ENCODE peak calls at places on chromosomes 13 and 19, in six cellular contexts. One of them, this sample, is unnamed.

GRCh38 chr19:45927565-45928261 is 13.1 kb upstream of the NANOS2 start:
- DNase-seq in GM12878: peak
- DNase-seq in HepG2: peak
- DNase-seq in HCT116: peak
- DNase-seq in SK-N-SH: peak
- DNase-seq in H1: peak
- DNase-seq in this sample: peak

GRCh38 chr19:1516395-1516753 is 3.6 kb upstream of the ADAMTSL5 start:
- DNase-seq in GM12878: no peak
- DNase-seq in HepG2: peak
- DNase-seq in HCT116: no peak
- DNase-seq in SK-N-SH: no peak
- DNase-seq in H1: no peak
- DNase-seq in this sample: no peak

GRCh38 chr19:7067716-7068115 is 1.8 kb upstream of the ZNF557 start:
- DNase-seq in GM12878: no peak
- DNase-seq in HepG2: no peak
- DNase-seq in HCT116: no peak
- DNase-seq in SK-N-SH: no peak
- DNase-seq in H1: no peak
- DNase-seq in this sample: no peak

GRCh38 chr19:39516270-39516669 is 1.3 kb downstream of the SELENOV start:
- DNase-seq in GM12878: no peak
- DNase-seq in HepG2: no peak
- DNase-seq in HCT116: no peak
- DNase-seq in SK-N-SH: no peak
- DNase-seq in H1: no peak
- DNase-seq in this sample: no peak

GRCh38 chr19:40147338-40147692 is 43.9 kb upstream of the MAP3K10 start:
- DNase-seq in GM12878: no peak
- DNase-seq in HepG2: no peak
- DNase-seq in HCT116: no peak
- DNase-seq in SK-N-SH: no peak
- DNase-seq in H1: no peak
- DNase-seq in this sample: no peak

GRCh38 chr13:104616990-104617389 is 1550.8 kb upstream of the SLC10A2 start:
- DNase-seq in GM12878: no peak
- DNase-seq in HepG2: no peak
- DNase-seq in HCT116: no peak
- DNase-seq in SK-N-SH: no peak
- DNase-seq in H1: no peak
- DNase-seq in this sample: no peak

GRCh38 chr19:41299755-41300089 is 10.2 kb upstream of the CCDC97 start:
- DNase-seq in GM12878: no peak
- DNase-seq in HepG2: no peak
- DNase-seq in HCT116: no peak
- DNase-seq in SK-N-SH: no peak
- DNase-seq in H1: no peak
- DNase-seq in this sample: no peak

GRCh38 chr13:50320297-50320862 is 305.1 kb downstream of the KCNRG start:
- DNase-seq in GM12878: no peak
- DNase-seq in HepG2: peak
- DNase-seq in HCT116: peak
- DNase-seq in SK-N-SH: no peak
- DNase-seq in H1: no peak
- DNase-seq in this sample: no peak

GRCh38 chr19:47512183-47512947 is 2.5 kb downstream of the NAPA start:
- DNase-seq in GM12878: no peak
- DNase-seq in HepG2: peak
- DNase-seq in HCT116: no peak
- DNase-seq in SK-N-SH: no peak
- DNase-seq in H1: no peak
- DNase-seq in this sample: no peak

GRCh38 chr19:18436651-18437478 is 1.1 kb downstream of the ISYNA1 start:
- DNase-seq in GM12878: no peak
- DNase-seq in HepG2: peak
- DNase-seq in HCT116: no peak
- DNase-seq in SK-N-SH: peak
- DNase-seq in H1: peak
- DNase-seq in this sample: peak

GRCh38 chr13:113970810-113971470 is 2.9 kb downstream of the C13orf46 start:
- DNase-seq in GM12878: no peak
- DNase-seq in HepG2: no peak
- DNase-seq in HCT116: no peak
- DNase-seq in SK-N-SH: no peak
- DNase-seq in H1: no peak
- DNase-seq in this sample: peak

GRCh38 chr19:50244695-50245094 is 41.3 kb downstream of the MYH14 start:
- DNase-seq in GM12878: no peak
- DNase-seq in HepG2: no peak
- DNase-seq in HCT116: no peak
- DNase-seq in SK-N-SH: no peak
- DNase-seq in H1: no peak
- DNase-seq in this sample: no peak

GRCh38 chr19:6260912-6261636 is 18.7 kb downstream of the MLLT1 start:
- DNase-seq in GM12878: no peak
- DNase-seq in HepG2: peak
- DNase-seq in HCT116: no peak
- DNase-seq in SK-N-SH: peak
- DNase-seq in H1: peak
- DNase-seq in this sample: peak

GRCh38 chr13:110364081-110364480 is 57.0 kb downstream of the COL4A2 start:
- DNase-seq in GM12878: no peak
- DNase-seq in HepG2: no peak
- DNase-seq in HCT116: no peak
- DNase-seq in SK-N-SH: no peak
- DNase-seq in H1: no peak
- DNase-seq in this sample: no peak

GRCh38 chr13:110359840-110360301 is 52.8 kb downstream of the COL4A2 start:
- DNase-seq in GM12878: no peak
- DNase-seq in HepG2: no peak
- DNase-seq in HCT116: no peak
- DNase-seq in SK-N-SH: no peak
- DNase-seq in H1: no peak
- DNase-seq in this sample: peak

GRCh38 chr13:110363009-110363408 is 55.9 kb downstream of the COL4A2 start:
- DNase-seq in GM12878: no peak
- DNase-seq in HepG2: no peak
- DNase-seq in HCT116: peak
- DNase-seq in SK-N-SH: no peak
- DNase-seq in H1: peak
- DNase-seq in this sample: no peak

GRCh38 chr13:110360598-110360997 is 53.5 kb downstream of the COL4A2 start:
- DNase-seq in GM12878: no peak
- DNase-seq in HepG2: no peak
- DNase-seq in HCT116: no peak
- DNase-seq in SK-N-SH: no peak
- DNase-seq in H1: no peak
- DNase-seq in this sample: no peak

DNA sequence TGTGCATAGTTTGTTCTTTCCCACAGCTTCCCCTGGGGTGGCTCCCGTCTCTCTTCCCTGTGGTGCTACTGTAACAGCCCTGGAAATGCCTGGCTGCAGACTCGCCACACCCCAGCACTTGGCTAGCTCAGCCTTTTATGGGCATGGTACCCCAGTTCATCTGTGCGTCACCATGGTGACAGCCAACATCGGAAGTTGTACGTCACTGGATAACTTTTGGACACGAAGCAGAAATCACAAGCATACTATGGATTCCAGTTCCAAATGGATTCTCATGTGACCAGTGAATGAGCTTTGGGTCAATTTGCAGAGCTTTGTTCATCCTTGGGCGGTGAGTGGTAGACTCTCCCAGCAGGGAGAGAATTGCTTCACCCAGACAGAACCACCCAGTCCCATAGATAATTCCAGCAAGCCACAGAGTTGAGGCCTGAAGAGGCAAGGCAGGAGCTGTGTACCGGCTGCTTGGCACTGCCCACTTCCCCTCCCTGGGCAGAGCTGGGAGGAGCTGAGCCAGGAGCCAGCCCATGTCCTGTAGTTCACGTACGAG is 54.4 kb downstream of the COL4A2 start:
- DNase-seq in GM12878: no peak
- DNase-seq in HepG2: no peak
- DNase-seq in HCT116: no peak
- DNase-seq in SK-N-SH: no peak
- DNase-seq in H1: no peak
- DNase-seq in this sample: no peak
- TF ChIP-seq JUND in GM12878: no peak
- TF ChIP-seq JUND in HepG2: no peak
- TF ChIP-seq JUND in HCT116: no peak
- TF ChIP-seq JUND in SK-N-SH: no peak
- TF ChIP-seq JUND in H1: no peak
- TF ChIP-seq JUND in this sample: no peak

GRCh38 chr13:76812206-76812882 is 73.9 kb downstream of the KCTD12 start:
- DNase-seq in GM12878: no peak
- DNase-seq in HepG2: no peak
- DNase-seq in HCT116: no peak
- DNase-seq in SK-N-SH: peak
- DNase-seq in H1: no peak
- DNase-seq in this sample: no peak
- TF ChIP-seq JUND in GM12878: no peak
- TF ChIP-seq JUND in HepG2: no peak
- TF ChIP-seq JUND in HCT116: no peak
- TF ChIP-seq JUND in SK-N-SH: no peak
- TF ChIP-seq JUND in H1: no peak
- TF ChIP-seq JUND in this sample: no peak

DNA sequence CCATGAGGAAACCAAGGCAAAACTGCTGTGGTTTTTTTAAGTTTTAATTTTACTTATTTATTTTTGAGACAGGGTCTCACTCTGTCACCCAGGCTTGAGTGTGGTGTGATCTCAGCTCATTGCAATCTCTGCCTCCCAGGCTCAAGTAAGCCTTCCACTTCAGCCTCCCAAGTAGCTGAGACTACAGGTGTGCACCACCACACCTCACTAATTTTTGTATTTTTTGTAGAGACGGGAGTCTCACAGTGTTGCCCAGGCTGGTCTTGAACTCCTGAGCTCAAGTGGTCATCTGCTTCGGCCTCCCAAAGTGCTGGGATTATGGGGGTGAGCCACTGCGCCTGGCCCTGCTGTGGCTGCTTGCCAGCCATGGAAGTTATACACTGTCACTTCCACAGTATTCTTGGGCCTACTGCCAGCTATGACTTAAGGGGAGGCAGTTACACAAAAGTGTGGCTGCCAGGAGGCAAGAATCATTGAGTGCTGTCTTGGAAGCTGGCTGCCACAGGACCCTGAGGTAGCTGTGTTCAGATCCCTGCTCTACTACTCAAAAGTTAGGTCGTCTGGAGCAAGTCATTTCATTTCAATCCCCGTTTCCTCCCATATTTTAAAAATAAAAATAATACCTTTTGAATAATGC is 12.7 kb downstream of the FARP1 start:
- DNase-seq in GM12878: no peak
- DNase-seq in HepG2: no peak
- DNase-seq in HCT116: no peak
- DNase-seq in SK-N-SH: no peak
- DNase-seq in H1: no peak
- DNase-seq in this sample: no peak
- TF ChIP-seq JUND in GM12878: no peak
- TF ChIP-seq JUND in HepG2: no peak
- TF ChIP-seq JUND in HCT116: no peak
- TF ChIP-seq JUND in SK-N-SH: no peak
- TF ChIP-seq JUND in H1: no peak
- TF ChIP-seq JUND in this sample: no peak

GRCh38 chr19:4597278-4597974 is 37.9 kb upstream of the SEMA6B start:
- DNase-seq in GM12878: no peak
- DNase-seq in HepG2: no peak
- DNase-seq in HCT116: no peak
- DNase-seq in SK-N-SH: no peak
- DNase-seq in H1: peak
- DNase-seq in this sample: no peak

GRCh38 chr19:4600082-4600481 is 39.2 kb upstream of the TNFAIP8L1 start:
- DNase-seq in GM12878: no peak
- DNase-seq in HepG2: no peak
- DNase-seq in HCT116: no peak
- DNase-seq in SK-N-SH: no peak
- DNase-seq in H1: no peak
- DNase-seq in this sample: no peak

GRCh38 chr19:4596033-4596904 is 36.8 kb upstream of the SEMA6B start:
- DNase-seq in GM12878: no peak
- DNase-seq in HepG2: no peak
- DNase-seq in HCT116: no peak
- DNase-seq in SK-N-SH: no peak
- DNase-seq in H1: no peak
- DNase-seq in this sample: no peak

GRCh38 chr19:4598712-4599111 is 39.2 kb upstream of the SEMA6B start:
- DNase-seq in GM12878: no peak
- DNase-seq in HepG2: no peak
- DNase-seq in HCT116: no peak
- DNase-seq in SK-N-SH: no peak
- DNase-seq in H1: peak
- DNase-seq in this sample: no peak

DNA sequence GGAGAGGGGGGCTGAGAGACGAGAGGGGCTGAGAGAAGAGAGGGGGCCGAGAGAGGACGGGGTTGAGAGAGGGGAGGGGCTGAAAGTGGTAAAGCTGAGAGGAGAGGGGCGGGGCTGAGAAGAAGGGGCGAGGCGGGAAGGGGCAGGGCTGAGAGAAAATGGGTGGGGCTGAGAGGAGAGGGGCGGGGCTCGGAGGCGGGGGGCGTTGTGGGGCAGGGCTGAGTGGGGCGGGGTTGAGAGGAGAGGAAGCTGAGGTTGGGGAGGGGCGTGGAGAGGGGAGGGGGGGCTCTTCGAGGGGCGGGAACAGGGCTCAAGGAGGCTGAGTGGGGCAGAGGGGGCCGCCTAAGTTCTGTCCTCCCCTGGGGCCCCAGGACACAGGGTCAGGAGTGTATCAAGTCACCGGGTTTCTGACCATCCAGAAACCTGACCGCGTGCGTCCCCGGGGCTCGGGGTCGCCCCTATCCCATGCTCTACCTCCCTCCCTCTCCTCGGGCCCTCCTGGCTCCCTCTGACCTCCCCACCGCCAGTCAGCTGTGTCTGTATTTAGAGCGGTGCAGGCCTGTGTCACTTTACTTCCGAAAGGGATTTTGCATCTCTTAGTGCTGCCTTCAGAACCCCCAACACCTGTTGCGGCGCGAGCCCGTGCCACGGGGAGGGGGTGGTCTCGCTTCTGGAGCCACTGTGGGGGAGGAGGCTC is 38.6 kb upstream of the SEMA6B start:
- DNase-seq in GM12878: no peak
- DNase-seq in HepG2: no peak
- DNase-seq in HCT116: no peak
- DNase-seq in SK-N-SH: peak
- DNase-seq in H1: peak
- DNase-seq in this sample: peak
- TF ChIP-seq JUND in GM12878: no peak
- TF ChIP-seq JUND in HepG2: no peak
- TF ChIP-seq JUND in HCT116: no peak
- TF ChIP-seq JUND in SK-N-SH: no peak
- TF ChIP-seq JUND in H1: no peak
- TF ChIP-seq JUND in this sample: no peak

This sample was measured in T47D.